ENCODE peak calls at places on chromosomes 12 and 14, in seven cellular contexts. One of them, this sample, is unnamed.

GRCh38 chr12:121819212-121819949 is 15.6 kb downstream of the SETD1B start:
- DNase-seq in fibroblast of lung: no peak
- DNase-seq in DND-41: no peak
- DNase-seq in RWPE1: no peak
- DNase-seq in NCI-H1105 treated with DMSO at 0.1 percent for 48 hours: no peak
- DNase-seq in ACHN: no peak
- DNase-seq in stimulated activated CD4-positive, alpha-beta T cell treated with anti-CD3 and anti-CD28 coated beads, Interleukin-2, amount 100 ng/mL, for 24 hours: no peak
- DNase-seq in this sample: no peak

GRCh38 chr12:106317406-106318082 is 15.0 kb downstream of the TCP11L2 start:
- DNase-seq in fibroblast of lung: no peak
- DNase-seq in DND-41: no peak
- DNase-seq in RWPE1: peak
- DNase-seq in NCI-H1105 treated with DMSO at 0.1 percent for 48 hours: no peak
- DNase-seq in ACHN: no peak
- DNase-seq in stimulated activated CD4-positive, alpha-beta T cell treated with anti-CD3 and anti-CD28 coated beads, Interleukin-2, amount 100 ng/mL, for 24 hours: no peak
- DNase-seq in this sample: no peak

GRCh38 chr12:59600174-59600573 is 4.3 kb downstream of the SLC16A7 start:
- DNase-seq in fibroblast of lung: no peak
- DNase-seq in DND-41: no peak
- DNase-seq in RWPE1: no peak
- DNase-seq in NCI-H1105 treated with DMSO at 0.1 percent for 48 hours: no peak
- DNase-seq in ACHN: no peak
- DNase-seq in stimulated activated CD4-positive, alpha-beta T cell treated with anti-CD3 and anti-CD28 coated beads, Interleukin-2, amount 100 ng/mL, for 24 hours: no peak
- DNase-seq in this sample: no peak

GRCh38 chr12:30023186-30023585 is 239.4 kb upstream of the TMTC1 start:
- DNase-seq in fibroblast of lung: peak
- DNase-seq in DND-41: no peak
- DNase-seq in RWPE1: no peak
- DNase-seq in NCI-H1105 treated with DMSO at 0.1 percent for 48 hours: no peak
- DNase-seq in ACHN: no peak
- DNase-seq in stimulated activated CD4-positive, alpha-beta T cell treated with anti-CD3 and anti-CD28 coated beads, Interleukin-2, amount 100 ng/mL, for 24 hours: no peak
- DNase-seq in this sample: no peak

GRCh38 chr14:92348154-92348553 is 25.2 kb downstream of the SLC24A4 start:
- DNase-seq in fibroblast of lung: no peak
- DNase-seq in DND-41: no peak
- DNase-seq in RWPE1: no peak
- DNase-seq in NCI-H1105 treated with DMSO at 0.1 percent for 48 hours: peak
- DNase-seq in ACHN: no peak
- DNase-seq in stimulated activated CD4-positive, alpha-beta T cell treated with anti-CD3 and anti-CD28 coated beads, Interleukin-2, amount 100 ng/mL, for 24 hours: no peak
- DNase-seq in this sample: no peak

GRCh38 chr12:94186461-94187237 is 38.3 kb downstream of the PLXNC1 start:
- DNase-seq in fibroblast of lung: peak
- DNase-seq in DND-41: no peak
- DNase-seq in RWPE1: no peak
- DNase-seq in NCI-H1105 treated with DMSO at 0.1 percent for 48 hours: peak
- DNase-seq in ACHN: no peak
- DNase-seq in stimulated activated CD4-positive, alpha-beta T cell treated with anti-CD3 and anti-CD28 coated beads, Interleukin-2, amount 100 ng/mL, for 24 hours: no peak
- DNase-seq in this sample: peak

GRCh38 chr14:94904636-94905035 is 134.7 kb upstream of the GSC start:
- DNase-seq in fibroblast of lung: peak
- DNase-seq in DND-41: no peak
- DNase-seq in RWPE1: no peak
- DNase-seq in NCI-H1105 treated with DMSO at 0.1 percent for 48 hours: no peak
- DNase-seq in ACHN: no peak
- DNase-seq in stimulated activated CD4-positive, alpha-beta T cell treated with anti-CD3 and anti-CD28 coated beads, Interleukin-2, amount 100 ng/mL, for 24 hours: no peak
- DNase-seq in this sample: no peak

GRCh38 chr12:92068441-92068840 is 77.2 kb downstream of the BTG1 start:
- DNase-seq in fibroblast of lung: no peak
- DNase-seq in DND-41: no peak
- DNase-seq in RWPE1: no peak
- DNase-seq in NCI-H1105 treated with DMSO at 0.1 percent for 48 hours: peak
- DNase-seq in ACHN: peak
- DNase-seq in stimulated activated CD4-positive, alpha-beta T cell treated with anti-CD3 and anti-CD28 coated beads, Interleukin-2, amount 100 ng/mL, for 24 hours: no peak
- DNase-seq in this sample: no peak

GRCh38 chr12:111248221-111248620 is 120.7 kb downstream of the PHETA1 start:
- DNase-seq in fibroblast of lung: peak
- DNase-seq in DND-41: no peak
- DNase-seq in RWPE1: peak
- DNase-seq in NCI-H1105 treated with DMSO at 0.1 percent for 48 hours: no peak
- DNase-seq in ACHN: no peak
- DNase-seq in stimulated activated CD4-positive, alpha-beta T cell treated with anti-CD3 and anti-CD28 coated beads, Interleukin-2, amount 100 ng/mL, for 24 hours: no peak
- DNase-seq in this sample: no peak

GRCh38 chr12:88931598-88931997 is 351.3 kb upstream of the KITLG start:
- DNase-seq in fibroblast of lung: peak
- DNase-seq in DND-41: no peak
- DNase-seq in RWPE1: no peak
- DNase-seq in NCI-H1105 treated with DMSO at 0.1 percent for 48 hours: no peak
- DNase-seq in ACHN: peak
- DNase-seq in stimulated activated CD4-positive, alpha-beta T cell treated with anti-CD3 and anti-CD28 coated beads, Interleukin-2, amount 100 ng/mL, for 24 hours: no peak
- DNase-seq in this sample: no peak

GRCh38 chr12:32031109-32031508 is 71.9 kb downstream of the RESF1 start:
- DNase-seq in fibroblast of lung: peak
- DNase-seq in DND-41: peak
- DNase-seq in RWPE1: no peak
- DNase-seq in NCI-H1105 treated with DMSO at 0.1 percent for 48 hours: no peak
- DNase-seq in ACHN: no peak
- DNase-seq in stimulated activated CD4-positive, alpha-beta T cell treated with anti-CD3 and anti-CD28 coated beads, Interleukin-2, amount 100 ng/mL, for 24 hours: no peak
- DNase-seq in this sample: no peak

GRCh38 chr12:67661311-67662011 is 12.9 kb downstream of the DYRK2 start:
- DNase-seq in fibroblast of lung: peak
- DNase-seq in DND-41: no peak
- DNase-seq in RWPE1: no peak
- DNase-seq in NCI-H1105 treated with DMSO at 0.1 percent for 48 hours: no peak
- DNase-seq in ACHN: no peak
- DNase-seq in stimulated activated CD4-positive, alpha-beta T cell treated with anti-CD3 and anti-CD28 coated beads, Interleukin-2, amount 100 ng/mL, for 24 hours: no peak
- DNase-seq in this sample: peak

GRCh38 chr12:662541-663292 is 528 bp downstream of the NINJ2 start:
- DNase-seq in fibroblast of lung: peak
- DNase-seq in DND-41: no peak
- DNase-seq in RWPE1: no peak
- DNase-seq in NCI-H1105 treated with DMSO at 0.1 percent for 48 hours: no peak
- DNase-seq in ACHN: no peak
- DNase-seq in stimulated activated CD4-positive, alpha-beta T cell treated with anti-CD3 and anti-CD28 coated beads, Interleukin-2, amount 100 ng/mL, for 24 hours: no peak
- DNase-seq in this sample: no peak

GRCh38 chr14:69471916-69472315 is 12.6 kb upstream of the PLEKHD1 start:
- DNase-seq in fibroblast of lung: no peak
- DNase-seq in DND-41: no peak
- DNase-seq in RWPE1: no peak
- DNase-seq in NCI-H1105 treated with DMSO at 0.1 percent for 48 hours: no peak
- DNase-seq in ACHN: no peak
- DNase-seq in stimulated activated CD4-positive, alpha-beta T cell treated with anti-CD3 and anti-CD28 coated beads, Interleukin-2, amount 100 ng/mL, for 24 hours: no peak
- DNase-seq in this sample: no peak

GRCh38 chr12:65277994-65278575 is 398 bp upstream of the MSRB3 start:
- DNase-seq in fibroblast of lung: no peak
- DNase-seq in DND-41: no peak
- DNase-seq in RWPE1: no peak
- DNase-seq in NCI-H1105 treated with DMSO at 0.1 percent for 48 hours: no peak
- DNase-seq in ACHN: no peak
- DNase-seq in stimulated activated CD4-positive, alpha-beta T cell treated with anti-CD3 and anti-CD28 coated beads, Interleukin-2, amount 100 ng/mL, for 24 hours: no peak
- DNase-seq in this sample: peak

GRCh38 chr12:5407457-5407856 is 24.5 kb upstream of the NTF3 start:
- DNase-seq in fibroblast of lung: peak
- DNase-seq in DND-41: no peak
- DNase-seq in RWPE1: no peak
- DNase-seq in NCI-H1105 treated with DMSO at 0.1 percent for 48 hours: no peak
- DNase-seq in ACHN: no peak
- DNase-seq in stimulated activated CD4-positive, alpha-beta T cell treated with anti-CD3 and anti-CD28 coated beads, Interleukin-2, amount 100 ng/mL, for 24 hours: no peak
- DNase-seq in this sample: no peak

GRCh38 chr14:20332946-20333782 is at the start of gene CCNB1IP1:
- DNase-seq in fibroblast of lung: peak
- DNase-seq in DND-41: peak
- DNase-seq in RWPE1: peak
- DNase-seq in NCI-H1105 treated with DMSO at 0.1 percent for 48 hours: peak
- DNase-seq in ACHN: peak
- DNase-seq in stimulated activated CD4-positive, alpha-beta T cell treated with anti-CD3 and anti-CD28 coated beads, Interleukin-2, amount 100 ng/mL, for 24 hours: peak
- DNase-seq in this sample: peak

GRCh38 chr12:131912526-131913274 is 16.4 kb upstream of the PUS1 start:
- DNase-seq in fibroblast of lung: peak
- DNase-seq in DND-41: no peak
- DNase-seq in RWPE1: peak
- DNase-seq in NCI-H1105 treated with DMSO at 0.1 percent for 48 hours: no peak
- DNase-seq in ACHN: peak
- DNase-seq in stimulated activated CD4-positive, alpha-beta T cell treated with anti-CD3 and anti-CD28 coated beads, Interleukin-2, amount 100 ng/mL, for 24 hours: no peak
- DNase-seq in this sample: peak

GRCh38 chr14:49999216-49999761 is 106.4 kb downstream of the ARF6 start:
- DNase-seq in fibroblast of lung: peak
- DNase-seq in DND-41: peak
- DNase-seq in RWPE1: peak
- DNase-seq in NCI-H1105 treated with DMSO at 0.1 percent for 48 hours: no peak
- DNase-seq in ACHN: peak
- DNase-seq in stimulated activated CD4-positive, alpha-beta T cell treated with anti-CD3 and anti-CD28 coated beads, Interleukin-2, amount 100 ng/mL, for 24 hours: peak
- DNase-seq in this sample: peak

GRCh38 chr12:51051787-51052186 is 3.7 kb downstream of the LETMD1 start:
- DNase-seq in fibroblast of lung: no peak
- DNase-seq in DND-41: peak
- DNase-seq in RWPE1: no peak
- DNase-seq in NCI-H1105 treated with DMSO at 0.1 percent for 48 hours: no peak
- DNase-seq in ACHN: no peak
- DNase-seq in stimulated activated CD4-positive, alpha-beta T cell treated with anti-CD3 and anti-CD28 coated beads, Interleukin-2, amount 100 ng/mL, for 24 hours: no peak
- DNase-seq in this sample: no peak

GRCh38 chr14:58812050-58812690 is 174.4 kb downstream of the DACT1 start:
- DNase-seq in fibroblast of lung: no peak
- DNase-seq in DND-41: no peak
- DNase-seq in RWPE1: no peak
- DNase-seq in NCI-H1105 treated with DMSO at 0.1 percent for 48 hours: no peak
- DNase-seq in ACHN: no peak
- DNase-seq in stimulated activated CD4-positive, alpha-beta T cell treated with anti-CD3 and anti-CD28 coated beads, Interleukin-2, amount 100 ng/mL, for 24 hours: no peak
- DNase-seq in this sample: no peak

GRCh38 chr12:130119241-130119861 is 42.9 kb upstream of the FZD10 start:
- DNase-seq in fibroblast of lung: no peak
- DNase-seq in DND-41: no peak
- DNase-seq in RWPE1: no peak
- DNase-seq in NCI-H1105 treated with DMSO at 0.1 percent for 48 hours: no peak
- DNase-seq in ACHN: no peak
- DNase-seq in stimulated activated CD4-positive, alpha-beta T cell treated with anti-CD3 and anti-CD28 coated beads, Interleukin-2, amount 100 ng/mL, for 24 hours: no peak
- DNase-seq in this sample: no peak

GRCh38 chr14:35287481-35288013 is 4.6 kb upstream of the PSMA6 start:
- DNase-seq in fibroblast of lung: peak
- DNase-seq in DND-41: peak
- DNase-seq in RWPE1: no peak
- DNase-seq in NCI-H1105 treated with DMSO at 0.1 percent for 48 hours: no peak
- DNase-seq in ACHN: no peak
- DNase-seq in stimulated activated CD4-positive, alpha-beta T cell treated with anti-CD3 and anti-CD28 coated beads, Interleukin-2, amount 100 ng/mL, for 24 hours: peak
- DNase-seq in this sample: no peak

GRCh38 chr14:71529855-71530254 is 402.4 kb upstream of the RGS6 start:
- DNase-seq in fibroblast of lung: peak
- DNase-seq in DND-41: no peak
- DNase-seq in RWPE1: no peak
- DNase-seq in NCI-H1105 treated with DMSO at 0.1 percent for 48 hours: no peak
- DNase-seq in ACHN: no peak
- DNase-seq in stimulated activated CD4-positive, alpha-beta T cell treated with anti-CD3 and anti-CD28 coated beads, Interleukin-2, amount 100 ng/mL, for 24 hours: no peak
- DNase-seq in this sample: peak

GRCh38 chr14:24924544-24924943 is 125.4 kb downstream of the STXBP6 start:
- DNase-seq in fibroblast of lung: no peak
- DNase-seq in DND-41: no peak
- DNase-seq in RWPE1: no peak
- DNase-seq in NCI-H1105 treated with DMSO at 0.1 percent for 48 hours: no peak
- DNase-seq in ACHN: no peak
- DNase-seq in stimulated activated CD4-positive, alpha-beta T cell treated with anti-CD3 and anti-CD28 coated beads, Interleukin-2, amount 100 ng/mL, for 24 hours: no peak
- DNase-seq in this sample: no peak

GRCh38 chr14:51604078-51604477 is 47.6 kb upstream of the FRMD6 start:
- DNase-seq in fibroblast of lung: peak
- DNase-seq in DND-41: no peak
- DNase-seq in RWPE1: no peak
- DNase-seq in NCI-H1105 treated with DMSO at 0.1 percent for 48 hours: no peak
- DNase-seq in ACHN: no peak
- DNase-seq in stimulated activated CD4-positive, alpha-beta T cell treated with anti-CD3 and anti-CD28 coated beads, Interleukin-2, amount 100 ng/mL, for 24 hours: no peak
- DNase-seq in this sample: no peak

GRCh38 chr12:82862069-82862841 is 175.5 kb downstream of the TMTC2 start:
- DNase-seq in fibroblast of lung: peak
- DNase-seq in DND-41: no peak
- DNase-seq in RWPE1: no peak
- DNase-seq in NCI-H1105 treated with DMSO at 0.1 percent for 48 hours: no peak
- DNase-seq in ACHN: no peak
- DNase-seq in stimulated activated CD4-positive, alpha-beta T cell treated with anti-CD3 and anti-CD28 coated beads, Interleukin-2, amount 100 ng/mL, for 24 hours: no peak
- DNase-seq in this sample: no peak

GRCh38 chr12:91817512-91817911 is 328.1 kb downstream of the BTG1 start:
- DNase-seq in fibroblast of lung: peak
- DNase-seq in DND-41: no peak
- DNase-seq in RWPE1: no peak
- DNase-seq in NCI-H1105 treated with DMSO at 0.1 percent for 48 hours: no peak
- DNase-seq in ACHN: no peak
- DNase-seq in stimulated activated CD4-positive, alpha-beta T cell treated with anti-CD3 and anti-CD28 coated beads, Interleukin-2, amount 100 ng/mL, for 24 hours: no peak
- DNase-seq in this sample: no peak

GRCh38 chr14:96978525-96979272 is 181.5 kb downstream of the VRK1 start:
- DNase-seq in fibroblast of lung: no peak
- DNase-seq in DND-41: no peak
- DNase-seq in RWPE1: no peak
- DNase-seq in NCI-H1105 treated with DMSO at 0.1 percent for 48 hours: peak
- DNase-seq in ACHN: no peak
- DNase-seq in stimulated activated CD4-positive, alpha-beta T cell treated with anti-CD3 and anti-CD28 coated beads, Interleukin-2, amount 100 ng/mL, for 24 hours: no peak
- DNase-seq in this sample: no peak

GRCh38 chr14:56217380-56218045 is 99.3 kb downstream of the PELI2 start:
- DNase-seq in fibroblast of lung: no peak
- DNase-seq in DND-41: no peak
- DNase-seq in RWPE1: no peak
- DNase-seq in NCI-H1105 treated with DMSO at 0.1 percent for 48 hours: no peak
- DNase-seq in ACHN: no peak
- DNase-seq in stimulated activated CD4-positive, alpha-beta T cell treated with anti-CD3 and anti-CD28 coated beads, Interleukin-2, amount 100 ng/mL, for 24 hours: no peak
- DNase-seq in this sample: no peak

GRCh38 chr12:31732926-31733548 is 4.2 kb upstream of the AMN1 start:
- DNase-seq in fibroblast of lung: peak
- DNase-seq in DND-41: no peak
- DNase-seq in RWPE1: peak
- DNase-seq in NCI-H1105 treated with DMSO at 0.1 percent for 48 hours: no peak
- DNase-seq in ACHN: peak
- DNase-seq in stimulated activated CD4-positive, alpha-beta T cell treated with anti-CD3 and anti-CD28 coated beads, Interleukin-2, amount 100 ng/mL, for 24 hours: peak
- DNase-seq in this sample: no peak

GRCh38 chr12:120211243-120211903 is 10.5 kb upstream of the RPLP0 start:
- DNase-seq in fibroblast of lung: no peak
- DNase-seq in DND-41: no peak
- DNase-seq in RWPE1: no peak
- DNase-seq in NCI-H1105 treated with DMSO at 0.1 percent for 48 hours: no peak
- DNase-seq in ACHN: no peak
- DNase-seq in stimulated activated CD4-positive, alpha-beta T cell treated with anti-CD3 and anti-CD28 coated beads, Interleukin-2, amount 100 ng/mL, for 24 hours: no peak
- DNase-seq in this sample: no peak

GRCh38 chr14:99036594-99037293 is 235.3 kb downstream of the BCL11B start:
- DNase-seq in fibroblast of lung: no peak
- DNase-seq in DND-41: no peak
- DNase-seq in RWPE1: peak
- DNase-seq in NCI-H1105 treated with DMSO at 0.1 percent for 48 hours: peak
- DNase-seq in ACHN: no peak
- DNase-seq in stimulated activated CD4-positive, alpha-beta T cell treated with anti-CD3 and anti-CD28 coated beads, Interleukin-2, amount 100 ng/mL, for 24 hours: no peak
- DNase-seq in this sample: peak

GRCh38 chr14:37585101-37585479 is 10.0 kb downstream of the FOXA1 start:
- DNase-seq in fibroblast of lung: no peak
- DNase-seq in DND-41: no peak
- DNase-seq in RWPE1: no peak
- DNase-seq in NCI-H1105 treated with DMSO at 0.1 percent for 48 hours: no peak
- DNase-seq in ACHN: no peak
- DNase-seq in stimulated activated CD4-positive, alpha-beta T cell treated with anti-CD3 and anti-CD28 coated beads, Interleukin-2, amount 100 ng/mL, for 24 hours: no peak
- DNase-seq in this sample: no peak

This sample was measured in Ammon's horn.